ENCODE peak calls at places on chromosomes 12 and 14, in eight cellular contexts. One of them, this sample, is unnamed.
A peak's percentile ranks its signal among the peaks of the same experiment; 100 is the strongest.

GRCh38 chr14:30961330-30961729 is 64.1 kb upstream of the AP4S1 start:
- DNase-seq in activated naive CD4-positive, alpha-beta T cell treated with Interleukin-2 at 50 U/mL for 16 hours: no peak
- DNase-seq in DMS153: no peak
- DNase-seq in neural crest cell: no peak
- DNase-seq in NCI-H345: no peak
- DNase-seq in progenitor cell of endocrine pancreas: no peak
- DNase-seq in AG20443: no peak
- DNase-seq in RWPE1: no peak
- DNase-seq in this sample: no peak

GRCh38 chr14:64465856-64466554 is 706 bp downstream of the AKAP5 start:
- DNase-seq in activated naive CD4-positive, alpha-beta T cell treated with Interleukin-2 at 50 U/mL for 16 hours: no peak
- DNase-seq in AG20443: peak; percentile 70
- DNase-seq in progenitor cell of endocrine pancreas: no peak
- DNase-seq in RWPE1: peak; percentile 33
- DNase-seq in DMS153: no peak
- DNase-seq in NCI-H345: peak; percentile 37
- DNase-seq in neural crest cell: peak; percentile 22
- DNase-seq in this sample: no peak

GRCh38 chr12:74599932-74600331 is 62.3 kb downstream of the ATXN7L3B start:
- DNase-seq in AG20443: no peak
- DNase-seq in progenitor cell of endocrine pancreas: no peak
- DNase-seq in NCI-H345: no peak
- DNase-seq in DMS153: no peak
- DNase-seq in activated naive CD4-positive, alpha-beta T cell treated with Interleukin-2 at 50 U/mL for 16 hours: no peak
- DNase-seq in neural crest cell: no peak
- DNase-seq in RWPE1: no peak
- DNase-seq in this sample: no peak

GRCh38 chr12:14442221-14442881 is 76.9 kb downstream of the ATF7IP start:
- DNase-seq in NCI-H345: no peak
- DNase-seq in RWPE1: no peak
- DNase-seq in progenitor cell of endocrine pancreas: no peak
- DNase-seq in activated naive CD4-positive, alpha-beta T cell treated with Interleukin-2 at 50 U/mL for 16 hours: no peak
- DNase-seq in AG20443: no peak
- DNase-seq in neural crest cell: no peak
- DNase-seq in DMS153: no peak
- DNase-seq in this sample: no peak

GRCh38 chr12:21912318-21912717 is 28.9 kb downstream of the ABCC9 start:
- DNase-seq in RWPE1: peak; percentile 4
- DNase-seq in activated naive CD4-positive, alpha-beta T cell treated with Interleukin-2 at 50 U/mL for 16 hours: no peak
- DNase-seq in AG20443: no peak
- DNase-seq in DMS153: no peak
- DNase-seq in NCI-H345: no peak
- DNase-seq in neural crest cell: no peak
- DNase-seq in progenitor cell of endocrine pancreas: no peak
- DNase-seq in this sample: no peak

GRCh38 chr14:50021261-50021660 is 95.1 kb downstream of the VCPKMT start:
- DNase-seq in activated naive CD4-positive, alpha-beta T cell treated with Interleukin-2 at 50 U/mL for 16 hours: peak; percentile 24
- DNase-seq in neural crest cell: no peak
- DNase-seq in NCI-H345: no peak
- DNase-seq in DMS153: no peak
- DNase-seq in AG20443: no peak
- DNase-seq in progenitor cell of endocrine pancreas: no peak
- DNase-seq in RWPE1: no peak
- DNase-seq in this sample: no peak

GRCh38 chr12:114958538-114958937 is 274.6 kb upstream of the TBX3 start:
- DNase-seq in DMS153: no peak
- DNase-seq in AG20443: no peak
- DNase-seq in activated naive CD4-positive, alpha-beta T cell treated with Interleukin-2 at 50 U/mL for 16 hours: no peak
- DNase-seq in NCI-H345: no peak
- DNase-seq in neural crest cell: no peak
- DNase-seq in RWPE1: no peak
- DNase-seq in progenitor cell of endocrine pancreas: no peak
- DNase-seq in this sample: no peak

GRCh38 chr12:100988278-100988625 is 193.7 kb downstream of the ANO4 start:
- DNase-seq in DMS153: no peak
- DNase-seq in progenitor cell of endocrine pancreas: no peak
- DNase-seq in NCI-H345: no peak
- DNase-seq in RWPE1: no peak
- DNase-seq in AG20443: no peak
- DNase-seq in neural crest cell: no peak
- DNase-seq in activated naive CD4-positive, alpha-beta T cell treated with Interleukin-2 at 50 U/mL for 16 hours: no peak
- DNase-seq in this sample: no peak

GRCh38 chr12:79857675-79858074 is 77.2 kb downstream of the PPP1R12A start:
- DNase-seq in DMS153: no peak
- DNase-seq in NCI-H345: no peak
- DNase-seq in AG20443: no peak
- DNase-seq in neural crest cell: no peak
- DNase-seq in RWPE1: no peak
- DNase-seq in activated naive CD4-positive, alpha-beta T cell treated with Interleukin-2 at 50 U/mL for 16 hours: no peak
- DNase-seq in progenitor cell of endocrine pancreas: no peak
- DNase-seq in this sample: no peak

GRCh38 chr14:53523226-53523625 is 370.1 kb upstream of the DDHD1 start:
- DNase-seq in AG20443: no peak
- DNase-seq in progenitor cell of endocrine pancreas: no peak
- DNase-seq in DMS153: no peak
- DNase-seq in RWPE1: no peak
- DNase-seq in neural crest cell: no peak
- DNase-seq in activated naive CD4-positive, alpha-beta T cell treated with Interleukin-2 at 50 U/mL for 16 hours: no peak
- DNase-seq in NCI-H345: no peak
- DNase-seq in this sample: no peak

GRCh38 chr12:73413974-73414373 is 1123.7 kb upstream of the ATXN7L3B start:
- DNase-seq in AG20443: no peak
- DNase-seq in RWPE1: no peak
- DNase-seq in NCI-H345: no peak
- DNase-seq in progenitor cell of endocrine pancreas: no peak
- DNase-seq in activated naive CD4-positive, alpha-beta T cell treated with Interleukin-2 at 50 U/mL for 16 hours: no peak
- DNase-seq in DMS153: no peak
- DNase-seq in neural crest cell: no peak
- DNase-seq in this sample: no peak

This sample was measured in NCI-H187 treated with DMSO at 0.1 percent for 48 hours.